ENCODE peak calls at places on chromosomes 11 and 22, in four cellular contexts. T is tibial nerve, G is hepatocyte, M is HFF-Myc. D is an unnamed sample.

GRCh38 chr11:88175707-88176066 is 444 bp upstream of the RAB38 start:
- DNase-seq in M (no peak), T (no peak), G (no peak), D (no peak)

GRCh38 chr22:39815882-39816395 is 77.6 kb downstream of the ENTHD1 start:
- DNase-seq in T (no peak), M (no peak), G (no peak), D (no peak)

GRCh38 chr11:128845334-128845780 is 21.7 kb downstream of the KCNJ1 start:
- DNase-seq in G (no peak), T (no peak), M (no peak), D (no peak)

GRCh38 chr11:76747428-76747979 is 35.7 kb upstream of the TSKU start:
- DNase-seq in T (no peak), G (no peak), M (no peak), D (no peak)

GRCh38 chr11:102157219-102157618 is 47.0 kb downstream of the YAP1 start:
- DNase-seq in T (no peak), G (peak; percentile 49), M (no peak), D (no peak)

GRCh38 chr11:84247931-84248330 is 961.8 kb upstream of the CCDC90B start:
- DNase-seq in T (no peak), G (no peak), M (no peak), D (no peak)

GRCh38 chr22:35649636-35650250 is 1.5 kb downstream of the APOL6 start:
- DNase-seq in M (no peak), G (no peak), T (no peak), D (no peak)

GRCh38 chr11:21110378-21110777 is 441.0 kb downstream of the NELL1 start:
- DNase-seq in G (no peak), T (no peak), M (no peak), D (no peak)

GRCh38 chr22:32761251-32761903 is 40.1 kb upstream of the TIMP3 start:
- DNase-seq in M (no peak), G (no peak), T (no peak), D (no peak)

GRCh38 chr11:27254744-27255446 is 108.1 kb downstream of the CCDC34 start:
- DNase-seq in M (no peak), G (no peak), T (no peak), D (no peak)

GRCh38 chr22:44180706-44181032 is at the start of gene PARVG:
- DNase-seq in G (peak; percentile 28), T (no peak), M (no peak), D (no peak)

GRCh38 chr22:47463220-47463619 is 700.8 kb downstream of the TBC1D22A start:
- DNase-seq in G (no peak), T (no peak), M (no peak), D (no peak)

GRCh38 chr11:40293655-40294342 is 1165.7 kb downstream of the LRRC4C start:
- DNase-seq in G (peak; percentile 88), M (peak; percentile 56), T (peak; percentile 38), D (no peak)

GRCh38 chr11:40384991-40385390 is 1074.5 kb downstream of the LRRC4C start:
- DNase-seq in G (no peak), T (no peak), M (peak; percentile 83), D (no peak)

GRCh38 chr11:122204206-122204605 is 88.2 kb upstream of the BLID start:
- DNase-seq in G (no peak), T (no peak), M (no peak), D (no peak)

GRCh38 chr11:94000641-94001040 is 20.5 kb upstream of the HEPHL1 start:
- DNase-seq in T (no peak), M (no peak), G (no peak), D (no peak)

GRCh38 chr11:8777907-8778767 is 95.5 kb downstream of the RPL27A start:
- DNase-seq in T (no peak), G (peak; percentile 53), M (no peak), D (no peak)

GRCh38 chr11:3981084-3981633 is 113.4 kb upstream of the RRM1 start:
- DNase-seq in G (no peak), M (no peak), T (no peak), D (no peak)

GRCh38 chr11:35466058-35466457 is 46.7 kb upstream of the SLC1A2 start:
- DNase-seq in G (no peak), M (no peak), T (no peak), D (no peak)

GRCh38 chr11:126197277-126197939 is 14.0 kb downstream of the RPUSD4 start:
- DNase-seq in T (no peak), M (peak; percentile 72), G (peak; percentile 39), D (no peak)

GRCh38 chr22:23219787-23220484 is 39.6 kb downstream of the BCR start:
- DNase-seq in G (peak; percentile 54), T (no peak), M (no peak), D (peak; percentile 66)

GRCh38 chr22:27980424-27981148 is 61.5 kb upstream of the PITPNB start:
- DNase-seq in G (no peak), T (no peak), M (no peak), D (no peak)

GRCh38 chr22:22474733-22475132 is 33.8 kb downstream of the ZNF280B start:
- DNase-seq in M (no peak), G (peak; percentile 20), T (no peak), D (no peak)

GRCh38 chr22:49544286-49544685 is 283.4 kb downstream of the BRD1 start:
- DNase-seq in T (no peak), G (no peak), M (no peak), D (no peak)

GRCh38 chr11:11978792-11979486 is 29.5 kb downstream of the DKK3 start:
- DNase-seq in T (peak; percentile 48), G (no peak), M (no peak), D (no peak)

DNA sequence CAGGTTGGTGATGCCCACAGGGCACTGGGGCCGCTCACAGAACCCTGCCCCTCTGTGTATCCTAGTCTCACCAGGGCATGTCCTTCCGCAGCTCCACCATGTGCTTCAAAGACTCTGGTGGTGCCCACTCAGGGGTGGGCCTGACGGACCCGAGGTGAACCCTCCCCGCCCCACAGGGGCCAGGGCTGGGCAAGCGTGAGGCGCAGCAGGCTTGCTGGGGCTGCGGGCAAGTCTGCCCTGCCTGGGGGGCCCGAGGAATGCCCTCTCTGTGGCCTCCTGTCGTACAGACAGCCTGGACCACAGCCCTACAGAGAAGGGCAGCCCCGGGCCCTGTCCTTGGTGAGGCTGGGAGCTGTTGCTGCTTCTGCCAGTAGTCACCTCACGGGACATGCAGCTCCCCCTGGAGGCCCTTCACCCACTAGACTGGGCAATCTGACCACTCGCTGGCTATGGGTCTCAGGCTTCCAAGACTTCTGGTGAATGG is 40.2 kb downstream of the TBX1 start:
- DNase-seq in M (no peak), G (no peak), T (no peak), D (peak; percentile 85)
- TF ChIP-seq CTCF in M (peak; percentile 57), G (no peak), T (no peak), D (peak; percentile 67)

GRCh38 chr22:31618471-31619176 is 43.4 kb downstream of the PISD start:
- DNase-seq in M (no peak), G (no peak), T (no peak), D (no peak)
- TF ChIP-seq CTCF in M (no peak), G (no peak), T (no peak), D (no peak)

GRCh38 chr22:37019309-37020191 is at the start of the genes MPST and TST:
- DNase-seq in T (peak; percentile 67), G (peak; percentile 89), M (no peak), D (no peak)
- TF ChIP-seq CTCF in T (peak; percentile 95), G (no peak), M (no peak), D (peak; percentile 26)

GRCh38 chr11:65588199-65589054 is 7.2 kb downstream of the KCNK7 start:
- DNase-seq in M (no peak), T (no peak), G (peak; percentile 73), D (no peak)
- TF ChIP-seq CTCF in M (peak; percentile 64), T (peak; percentile 61), G (peak; percentile 43), D (peak; percentile 72)

DNA sequence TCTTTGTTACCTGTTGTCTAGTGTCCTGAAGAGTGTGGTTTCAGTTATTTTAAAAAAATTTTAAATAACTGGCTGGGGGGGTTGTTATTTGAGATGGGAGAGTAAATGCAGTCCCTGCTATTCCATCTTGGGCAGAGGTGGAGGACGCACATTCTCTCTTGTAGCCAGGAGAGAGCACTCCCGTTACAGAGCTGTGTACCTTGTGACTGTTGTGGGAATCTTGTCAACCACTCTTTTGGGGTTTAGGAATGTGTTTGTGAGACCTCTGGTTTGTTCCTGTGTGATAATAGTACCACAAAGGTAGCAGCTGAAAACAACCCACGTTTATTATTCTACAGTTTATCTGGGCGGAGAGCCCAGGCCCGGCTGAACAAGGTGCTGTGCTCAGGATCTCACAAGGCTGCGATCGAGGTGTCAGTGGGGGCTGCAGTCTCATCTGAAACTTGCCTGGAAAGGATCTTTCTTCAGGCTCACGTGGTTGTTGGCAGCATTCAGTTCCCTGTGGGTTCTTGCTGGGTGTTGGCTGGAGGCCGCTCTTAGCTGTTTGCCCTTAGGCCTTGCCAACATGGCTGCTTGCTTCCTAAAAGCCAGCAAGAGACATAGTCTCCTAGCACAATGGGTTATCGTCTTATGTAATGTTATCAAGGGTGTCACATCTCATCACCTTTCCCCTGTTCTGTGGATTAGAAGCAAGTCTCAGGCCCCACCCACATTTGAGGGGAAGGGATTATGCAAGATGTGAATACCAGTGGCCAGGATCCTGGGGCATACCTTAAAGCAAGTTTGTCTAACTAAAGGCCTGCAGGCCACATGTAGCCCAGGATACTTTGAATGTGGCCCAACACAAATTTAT is 20.6 kb downstream of the IGHMBP2 start:
- DNase-seq in T (no peak), M (no peak), G (no peak), D (peak; percentile 33)
- TF ChIP-seq CTCF in T (no peak), M (no peak), G (no peak), D (no peak)

GRCh38 chr11:1706634-1707400 is 9.8 kb downstream of the KRTAP5-6 start:
- DNase-seq in M (no peak), G (peak; percentile 23), T (no peak), D (no peak)
- TF ChIP-seq CTCF in M (peak; percentile 19), G (peak; percentile 15), T (no peak), D (peak; percentile 42)

DNA sequence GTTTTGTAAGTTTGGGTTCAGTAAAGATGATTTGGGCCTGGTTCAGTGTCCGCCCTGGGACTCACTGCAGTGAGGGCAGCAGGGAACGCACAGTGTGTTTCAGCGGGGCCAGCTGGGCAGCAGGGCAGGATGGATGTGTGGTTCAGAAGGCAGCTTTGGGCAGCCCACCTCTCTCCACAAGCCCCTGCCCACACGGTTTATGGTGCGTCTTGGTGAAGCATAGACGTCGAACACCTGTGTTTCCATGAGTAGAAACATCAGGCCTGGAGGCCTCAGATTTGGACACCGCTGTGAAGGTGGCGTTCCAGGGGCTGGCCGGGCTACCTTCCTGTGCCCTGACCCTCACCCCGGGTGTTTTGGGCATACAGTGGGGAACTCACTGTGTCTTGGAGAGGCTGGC is 58.9 kb downstream of the ST14 start:
- DNase-seq in G (no peak), T (no peak), M (no peak), D (no peak)
- TF ChIP-seq CTCF in G (no peak), T (no peak), M (no peak), D (no peak)

DNA sequence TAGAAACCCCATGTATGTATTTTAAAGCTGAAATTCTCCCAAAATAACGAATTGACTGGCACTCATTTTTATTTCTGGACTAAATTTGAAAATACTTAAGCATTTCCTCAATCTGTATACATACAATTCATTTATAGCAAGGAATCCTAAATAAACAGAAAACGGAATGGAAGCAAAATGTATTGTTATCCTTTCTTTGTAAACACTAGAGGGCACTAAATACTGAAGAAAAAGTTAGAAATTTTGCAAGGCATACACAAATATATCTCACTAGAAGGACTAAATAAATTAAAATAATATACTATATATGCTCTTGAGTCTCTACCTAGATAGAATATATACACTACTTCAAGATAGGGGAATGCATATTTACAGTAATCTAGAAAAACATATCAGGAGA is 23.1 kb upstream of the ANO5 start:
- DNase-seq in G (no peak), M (no peak), T (no peak), D (no peak)
- TF ChIP-seq CTCF in G (peak; percentile 67), M (no peak), T (no peak), D (peak; percentile 79)